ENCODE peak calls at places on chromosomes 13 and 19, in nine cellular contexts. B is stomach, E is sigmoid colon, O is transverse colon, G is esophagus squamous epithelium, U is IMR-90, X is adrenal gland, J is A549, Q is testis. C is an unnamed sample.

GRCh38 chr19:45515081-45515624 is 7.9 kb downstream of the VASP start:
- DNase-seq in J (no peak), E (no peak), X (peak), G (no peak), U (no peak), Q (no peak), B (no peak), O (peak), C (no peak)

GRCh38 chr13:48942131-48942530 is 33.6 kb upstream of the FNDC3A start:
- DNase-seq in X (no peak), E (no peak), U (peak), O (no peak), G (no peak), B (no peak), Q (no peak), J (no peak), C (no peak)

GRCh38 chr13:24271611-24272451 is 37.5 kb upstream of the C1QTNF9 start:
- DNase-seq in X (peak), E (peak), Q (peak), J (no peak), G (no peak), B (peak), O (peak), U (peak), C (no peak)

GRCh38 chr13:75318138-75318833 is 163.7 kb downstream of the TBC1D4 start:
- DNase-seq in B (no peak), J (no peak), U (no peak), Q (no peak), E (no peak), O (no peak), G (no peak), X (no peak), C (no peak)

GRCh38 chr19:14113762-14114414 is 3.7 kb downstream of the PRKACA start:
- DNase-seq in O (peak), E (no peak), G (no peak), B (no peak), X (no peak), Q (peak), J (no peak), U (no peak), C (no peak)

GRCh38 chr13:71865858-71866172 is 1.2 kb downstream of the DACH1 start:
- DNase-seq in U (no peak), Q (no peak), O (peak), X (peak), E (peak), G (no peak), J (no peak), B (no peak), C (no peak)

GRCh38 chr13:36217456-36217855 is 3.1 kb upstream of the SOHLH2 start:
- DNase-seq in Q (no peak), B (no peak), O (no peak), E (no peak), U (no peak), J (no peak), G (no peak), X (no peak), C (no peak)

GRCh38 chr13:32164622-32165268 is 133.2 kb downstream of the FRY start:
- DNase-seq in G (no peak), U (peak), X (peak), E (no peak), O (no peak), J (peak), Q (peak), B (no peak), C (peak)

GRCh38 chr19:19552811-19553210 is 14.7 kb downstream of the CILP2 start:
- DNase-seq in B (peak), J (peak), G (no peak), U (no peak), O (peak), E (no peak), X (no peak), Q (no peak), C (peak)

GRCh38 chr19:38511074-38511708 is 77.7 kb downstream of the RYR1 start:
- DNase-seq in E (no peak), X (no peak), Q (no peak), O (no peak), U (no peak), B (no peak), G (no peak), J (no peak), C (no peak)

GRCh38 chr19:18464646-18465045 is 26.7 kb upstream of the ISYNA1 start:
- DNase-seq in B (peak), X (peak), U (peak), G (no peak), Q (peak), E (peak), J (no peak), O (peak), C (peak)

GRCh38 chr13:109577191-109577700 is 209.1 kb downstream of the IRS2 start:
- DNase-seq in J (no peak), Q (no peak), X (no peak), O (no peak), G (no peak), B (no peak), U (no peak), E (no peak), C (no peak)
- TF ChIP-seq POLR2A in J (no peak), Q (no peak), X (no peak), O (no peak), G (no peak), B (no peak), U (no peak), E (no peak), C (no peak)

GRCh38 chr19:6056801-6057650 is 53.3 kb downstream of the RFX2 start:
- DNase-seq in J (peak), X (peak), B (peak), Q (peak), E (peak), O (peak), U (peak), G (no peak), C (peak)

GRCh38 chr19:6059396-6059947 is 50.8 kb downstream of the RFX2 start:
- DNase-seq in B (no peak), Q (peak), G (no peak), U (no peak), O (no peak), X (no peak), E (no peak), J (no peak), C (no peak)

GRCh38 chr19:6058411-6059201 is 51.7 kb downstream of the RFX2 start:
- DNase-seq in E (no peak), G (no peak), J (no peak), Q (peak), B (no peak), U (no peak), X (no peak), O (peak), C (no peak)

GRCh38 chr19:6056282-6056741 is 54.0 kb downstream of the RFX2 start:
- DNase-seq in O (peak), X (no peak), B (no peak), U (no peak), G (no peak), Q (no peak), J (no peak), E (no peak), C (no peak)

DNA sequence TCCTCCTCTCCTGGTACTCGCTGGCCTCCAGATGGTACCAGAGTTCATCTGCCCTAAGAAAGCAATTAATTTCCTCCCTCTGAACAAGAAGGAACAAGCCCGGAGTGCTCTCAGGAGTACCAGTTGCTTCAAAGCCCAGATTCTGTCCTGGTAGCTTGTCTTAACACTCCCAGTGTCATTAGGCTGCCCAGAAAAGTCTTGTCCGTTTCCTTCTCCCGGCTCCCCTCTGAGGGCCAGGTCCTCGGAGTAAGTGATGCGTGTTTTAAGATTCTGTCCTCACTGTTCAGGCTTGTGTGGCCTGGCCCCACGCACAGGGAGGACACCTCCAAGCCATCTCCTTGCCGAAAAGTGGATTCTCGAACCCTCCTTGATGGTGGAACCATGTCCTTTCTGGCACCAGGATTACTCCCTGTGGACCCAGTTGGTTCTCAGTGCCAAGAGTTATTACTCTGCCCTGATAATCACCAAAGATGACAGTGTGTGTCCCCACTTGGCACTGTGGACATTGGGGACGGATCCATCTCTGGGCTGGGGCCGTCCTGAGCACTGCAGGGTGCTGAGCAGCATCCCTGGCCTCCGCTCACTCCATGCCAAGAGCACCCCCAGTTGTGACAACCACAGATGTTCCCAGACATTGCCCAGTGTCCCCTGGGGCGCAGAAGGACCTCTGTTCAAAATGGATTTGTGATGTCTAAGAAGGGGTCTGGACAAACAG is 52.5 kb downstream of the RFX2 start:
- DNase-seq in E (no peak), J (no peak), B (no peak), X (no peak), Q (peak), U (no peak), G (no peak), O (no peak), C (no peak)
- TF ChIP-seq POLR2A in E (no peak), J (no peak), B (no peak), X (no peak), Q (no peak), U (no peak), G (peak), O (no peak), C (no peak)

DNA sequence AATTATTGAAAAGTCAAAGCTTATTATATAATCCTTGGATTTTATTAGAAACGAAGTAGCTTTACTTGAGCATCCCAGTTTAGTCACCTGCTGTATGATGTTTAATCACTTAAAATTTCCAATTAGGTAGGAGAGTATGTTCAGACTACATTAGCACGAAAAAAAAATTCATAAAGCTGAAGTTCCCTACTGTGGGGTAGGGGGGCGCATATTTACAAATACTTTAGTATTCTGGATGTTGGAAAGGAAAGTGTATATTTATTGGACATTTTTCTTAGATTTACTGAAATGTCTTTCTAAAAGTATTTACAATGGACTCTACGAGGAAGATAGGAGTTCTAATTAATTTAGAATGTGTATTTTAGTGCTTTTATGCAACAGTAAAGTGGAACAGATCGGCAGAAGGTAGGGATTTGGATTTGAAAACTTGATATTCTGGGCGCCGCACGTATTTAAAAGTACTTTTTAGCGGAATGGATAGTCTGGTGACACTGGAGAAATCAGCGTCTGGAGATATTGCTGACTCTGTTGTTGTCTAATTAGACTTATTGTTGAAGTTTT is 1.9 kb downstream of the CDK8 start:
- DNase-seq in U (peak), Q (no peak), B (no peak), O (no peak), J (no peak), E (no peak), G (no peak), X (no peak), C (no peak)
- TF ChIP-seq POLR2A in U (no peak), Q (no peak), B (no peak), O (no peak), J (no peak), E (no peak), G (no peak), X (no peak), C (no peak)

GRCh38 chr19:54420383-54421168 is 5.3 kb downstream of the TTYH1 start:
- DNase-seq in E (peak), B (no peak), U (no peak), J (no peak), X (no peak), Q (peak), O (no peak), G (no peak), C (no peak)
- TF ChIP-seq POLR2A in E (peak), B (no peak), U (no peak), J (no peak), X (no peak), Q (no peak), O (no peak), G (no peak), C (no peak)

GRCh38 chr13:29595380-29596063 is at the start of gene SLC7A1:
- DNase-seq in B (peak), E (peak), Q (peak), U (peak), J (peak), G (peak), X (peak), O (peak), C (peak)

GRCh38 chr13:29594710-29595379 is 643 bp downstream of the SLC7A1 start:
- DNase-seq in G (no peak), U (peak), J (peak), X (peak), B (peak), Q (peak), E (peak), O (peak), C (no peak)

GRCh38 chr13:29596064-29596418 is 553 bp upstream of the SLC7A1 start:
- DNase-seq in J (no peak), B (no peak), U (no peak), E (no peak), O (no peak), G (no peak), Q (no peak), X (no peak), C (no peak)

GRCh38 chr13:29593605-29594297 is 1.7 kb downstream of the SLC7A1 start:
- DNase-seq in E (no peak), Q (no peak), J (no peak), B (no peak), X (no peak), O (no peak), G (no peak), U (no peak), C (no peak)

DNA sequence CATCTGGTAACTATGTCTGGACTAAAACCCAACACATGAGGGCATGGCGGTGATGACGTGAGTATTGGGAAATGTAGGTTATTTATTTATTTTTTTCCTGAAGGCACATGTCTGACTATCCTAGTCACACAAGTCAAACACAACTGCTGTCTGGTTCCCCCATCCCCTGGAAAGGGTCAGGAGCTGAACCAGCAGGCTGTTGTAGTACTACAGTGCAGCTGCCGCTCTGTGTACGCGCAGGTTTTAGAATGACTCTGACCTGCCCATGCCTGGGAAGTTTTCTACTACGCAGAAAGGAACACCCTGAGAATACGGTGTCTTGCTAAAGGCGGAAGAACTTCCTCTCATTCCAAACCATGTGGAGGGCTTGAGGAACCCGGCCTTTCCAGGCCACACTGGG is 1.2 kb downstream of the SLC7A1 start:
- DNase-seq in E (peak), G (no peak), O (peak), U (peak), J (peak), B (peak), Q (peak), X (peak), C (peak)
- TF ChIP-seq POLR2A in E (no peak), G (peak), O (peak), U (peak), J (no peak), B (no peak), Q (no peak), X (no peak), C (no peak)

DNA sequence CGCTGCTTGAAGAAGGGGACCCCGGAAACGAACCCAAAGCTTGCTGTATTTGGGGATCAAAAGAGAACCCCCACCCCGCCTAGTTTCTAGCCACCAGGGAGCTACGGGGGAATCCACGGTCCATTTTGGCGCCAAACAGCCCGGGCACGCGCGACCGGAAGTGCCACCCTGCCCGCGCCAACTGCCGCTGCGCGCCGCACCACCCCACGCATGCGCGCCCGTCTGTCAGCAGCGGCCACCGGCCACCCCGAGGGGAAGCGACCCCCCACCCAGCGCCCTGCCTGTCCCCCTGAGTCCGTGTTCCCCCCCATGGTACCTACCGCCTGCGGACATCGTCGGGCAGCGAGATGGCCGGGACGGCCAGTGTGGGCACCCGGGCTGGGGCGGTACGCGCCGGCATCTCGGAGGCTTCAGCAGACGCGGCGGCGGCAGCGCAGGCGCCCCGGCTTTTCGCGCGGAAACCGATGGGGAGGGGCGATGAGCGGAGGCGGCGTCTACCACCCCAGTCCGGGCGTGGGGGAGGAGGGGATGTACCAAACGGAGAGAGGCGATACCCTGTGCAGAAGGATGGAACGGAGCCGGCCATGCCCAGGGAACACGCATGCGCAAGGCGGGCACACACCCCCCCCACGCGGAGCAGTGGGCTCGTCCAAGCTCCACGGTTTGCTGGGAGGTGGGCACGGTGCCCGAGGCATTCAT is at the start of gene DNMT1:
- DNase-seq in E (peak), U (peak), B (peak), O (peak), X (peak), J (peak), G (peak), Q (peak), C (peak)
- TF ChIP-seq POLR2A in E (peak), U (peak), B (no peak), O (peak), X (peak), J (peak), G (peak), Q (peak), C (peak)

GRCh38 chr19:2782936-2783780 is at the start of gene SGTA:
- DNase-seq in U (peak), O (peak), B (peak), Q (peak), G (peak), X (peak), E (peak), J (peak), C (peak)
- TF ChIP-seq POLR2A in U (peak), O (peak), B (no peak), Q (peak), G (peak), X (peak), E (peak), J (peak), C (peak)